ENCODE peak calls at places on chromosomes 6 and 20, in six cellular contexts. S is NCI-H1417, E is caudate nucleus, G is pancreas, W is COR-L47, C is gastrocnemius medialis. M is an unnamed sample.

GRCh38 chr6:144244688-144245087 is 40.4 kb upstream of the UTRN start:
- DNase-seq in S (no peak), E (no peak), G (no peak), W (no peak), C (no peak), M (no peak)

GRCh38 chr6:160226118-160226541 is 32.5 kb downstream of the SLC22A2 start:
- DNase-seq in W (no peak), C (no peak), E (no peak), S (no peak), G (no peak), M (no peak)

GRCh38 chr20:46746972-46747371 is 37.5 kb downstream of the SLC2A10 start:
- DNase-seq in S (no peak), G (no peak), W (no peak), C (no peak), E (no peak), M (no peak)

GRCh38 chr20:57743450-57744095 is 33.8 kb upstream of the PMEPA1 start:
- DNase-seq in W (no peak), S (no peak), E (no peak), C (no peak), G (no peak), M (no peak)

GRCh38 chr6:110360671-110361070 is 2.5 kb upstream of the METTL24 start:
- DNase-seq in S (no peak), W (no peak), G (peak), C (no peak), E (no peak), M (no peak)

GRCh38 chr20:46157625-46158024 is 39.5 kb downstream of the CD40 start:
- DNase-seq in W (no peak), E (no peak), S (peak), C (no peak), G (no peak), M (no peak)

GRCh38 chr20:16069416-16070010 is 503.7 kb downstream of the KIF16B start:
- DNase-seq in C (no peak), G (no peak), W (no peak), E (no peak), S (no peak), M (no peak)

GRCh38 chr6:109456710-109457595 is 1.4 kb upstream of the MICAL1 start:
- DNase-seq in S (no peak), C (peak), W (no peak), G (no peak), E (no peak), M (no peak)

GRCh38 chr20:18628330-18628941 is 40.6 kb downstream of the DTD1 start:
- DNase-seq in E (no peak), W (peak), C (no peak), G (peak), S (peak), M (peak)

GRCh38 chr6:42539135-42539534 is 24.7 kb upstream of the UBR2 start:
- DNase-seq in G (no peak), E (no peak), S (no peak), C (no peak), W (no peak), M (no peak)

GRCh38 chr6:13545885-13546284 is 28.5 kb upstream of the SIRT5 start:
- DNase-seq in G (no peak), E (no peak), S (no peak), C (no peak), W (no peak), M (no peak)

GRCh38 chr6:108260126-108260808 is 573 bp downstream of the SNX3 start:
- DNase-seq in G (peak), C (peak), E (no peak), W (peak), S (peak), M (peak)

GRCh38 chr20:17856024-17856564 is 112.5 kb downstream of the SNX5 start:
- DNase-seq in C (no peak), S (no peak), E (no peak), G (no peak), W (no peak), M (no peak)

GRCh38 chr6:142943746-142944125 is 1.2 kb downstream of the HIVEP2 start:
- DNase-seq in S (no peak), E (no peak), W (no peak), C (no peak), G (peak), M (no peak)

GRCh38 chr6:69097948-69098347 is 462.9 kb downstream of the ADGRB3 start:
- DNase-seq in S (no peak), E (no peak), C (no peak), G (no peak), W (no peak), M (no peak)

GRCh38 chr6:115819506-115819905 is 241.2 kb downstream of the FRK start:
- DNase-seq in E (no peak), W (no peak), C (no peak), S (no peak), G (no peak), M (no peak)

GRCh38 chr20:54577637-54578036 is 102.2 kb downstream of the DOK5 start:
- DNase-seq in W (no peak), E (no peak), C (no peak), G (no peak), S (no peak), M (no peak)

GRCh38 chr20:20829694-20830093 is 117.2 kb upstream of the RALGAPA2 start:
- DNase-seq in W (no peak), E (no peak), S (no peak), G (no peak), C (no peak), M (no peak)

GRCh38 chr6:12957321-12958051 is 240.9 kb downstream of the PHACTR1 start:
- DNase-seq in G (peak), W (peak), C (no peak), S (no peak), E (no peak), M (peak)

GRCh38 chr6:157034433-157035230 is 257.5 kb downstream of the ARID1B start:
- DNase-seq in C (no peak), E (no peak), G (no peak), W (peak), S (peak), M (peak)

GRCh38 chr6:83183082-83183828 is 9.8 kb downstream of the PGM3 start:
- DNase-seq in S (no peak), C (no peak), W (no peak), E (no peak), G (no peak), M (no peak)

GRCh38 chr6:29847871-29848630 is 20.4 kb downstream of the HLA-G start:
- DNase-seq in W (peak), S (peak), C (peak), G (peak), E (no peak), M (peak)

GRCh38 chr6:43172127-43173007 is 1.3 kb downstream of the SRF start:
- DNase-seq in W (peak), G (peak), C (peak), E (no peak), S (peak), M (peak)

GRCh38 chr6:112086744-112087135 is 542 bp downstream of the TUBE1 start:
- DNase-seq in W (peak), C (no peak), G (no peak), E (no peak), S (peak), M (peak)

GRCh38 chr6:33213166-33213988 is 5.1 kb downstream of the RING1 start:
- DNase-seq in C (no peak), E (no peak), S (peak), G (peak), W (no peak), M (no peak)

GRCh38 chr6:22008248-22008836 is 288.5 kb downstream of the PRL start:
- DNase-seq in C (no peak), W (no peak), E (no peak), G (no peak), S (no peak), M (no peak)

GRCh38 chr6:45617441-45617840 is 239.7 kb upstream of the SUPT3H start:
- DNase-seq in W (no peak), G (no peak), C (no peak), E (no peak), S (no peak), M (no peak)

GRCh38 chr20:37295001-37295400 is 5.5 kb downstream of the MANBAL start:
- DNase-seq in G (no peak), E (no peak), S (peak), W (no peak), C (no peak), M (no peak)

GRCh38 chr20:45415822-45416637 is at the start of gene PIGT:
- DNase-seq in C (peak), S (peak), G (peak), W (peak), E (peak), M (peak)

GRCh38 chr6:163387317-163387716 is 27.2 kb upstream of the QKI start:
- DNase-seq in S (no peak), G (no peak), C (no peak), W (no peak), E (no peak), M (no peak)

GRCh38 chr6:86537311-86537861 is 399.9 kb upstream of the HTR1E start:
- DNase-seq in G (no peak), S (no peak), W (no peak), C (no peak), E (no peak), M (no peak)

GRCh38 chr20:9172908-9173307 is 104.0 kb downstream of the PLCB4 start:
- DNase-seq in E (no peak), W (no peak), S (no peak), C (no peak), G (no peak), M (no peak)

GRCh38 chr20:7585126-7585679 is 355.1 kb downstream of the HAO1 start:
- DNase-seq in W (no peak), E (no peak), S (no peak), C (no peak), G (no peak), M (no peak)

GRCh38 chr6:135231469-135231844 is 50.3 kb downstream of the MYB start:
- DNase-seq in G (no peak), E (no peak), C (no peak), S (no peak), W (no peak), M (no peak)

GRCh38 chr6:133610974-133611373 is 277.9 kb upstream of the TCF21 start:
- DNase-seq in S (no peak), E (no peak), W (no peak), G (no peak), C (no peak), M (no peak)

GRCh38 chr6:3259491-3259958 is 778 bp downstream of the PSMG4 start:
- DNase-seq in S (peak), G (peak), W (peak), C (peak), E (no peak), M (no peak)

GRCh38 chr6:4607026-4607704 is 169.0 kb upstream of the CDYL start:
- DNase-seq in G (peak), S (peak), E (no peak), W (no peak), C (no peak), M (peak)

GRCh38 chr6:24606200-24606599 is 39.8 kb downstream of the KIAA0319 start:
- DNase-seq in S (no peak), E (no peak), W (no peak), C (no peak), G (no peak), M (no peak)

GRCh38 chr6:35165630-35166071 is 24.5 kb upstream of the TCP11 start:
- DNase-seq in W (no peak), G (peak), C (no peak), S (peak), E (no peak), M (no peak)

M was measured in NCI-H1092 treated with DMSO at 0.1 percent for 48 hours.